ENCODE peak calls at places on chromosomes 3 and 15, in eight cellular contexts. H is kidney, Y is right atrium auricular region, A is AG04450, R is tibial artery, G is neural progenitor cell, X is adrenal gland, B is Panc1. P is an unnamed sample. For H3K9me3, the result is how much of the 10 kb centered on the place peaks cover.

GRCh38 chr3:31877559-31877958 is 103.5 kb downstream of the OSBPL10 start:
- DNase-seq in H (no peak), Y (no peak), A (no peak), R (no peak), G (no peak), X (no peak), B (no peak), P (no peak)

GRCh38 chr3:61857297-61857696 is 295.9 kb downstream of the PTPRG start:
- DNase-seq in H (no peak), Y (no peak), A (no peak), R (no peak), G (no peak), X (no peak), B (no peak), P (no peak)

GRCh38 chr15:80588801-80589200 is 106.3 kb upstream of the ABHD17C start:
- DNase-seq in H (no peak), Y (no peak), A (peak), R (no peak), G (no peak), X (no peak), B (peak), P (no peak)

GRCh38 chr3:42936157-42936981 is 30.4 kb downstream of the ZNF662 start:
- DNase-seq in H (peak), Y (no peak), A (peak), R (peak), G (no peak), X (peak), B (no peak), P (no peak)

GRCh38 chr15:73809728-73810501 is 56.8 kb upstream of the INSYN1 start:
- DNase-seq in H (no peak), Y (peak), A (no peak), R (no peak), G (no peak), X (no peak), B (no peak), P (no peak)

GRCh38 chr3:21417991-21418390 is 333.0 kb downstream of the ZNF385D start:
- DNase-seq in H (no peak), Y (no peak), A (no peak), R (no peak), G (no peak), X (no peak), B (no peak), P (no peak)

GRCh38 chr3:69088033-69088432 is 3.3 kb downstream of the ARL6IP5 start:
- DNase-seq in H (no peak), Y (no peak), A (no peak), R (no peak), G (no peak), X (no peak), B (no peak), P (no peak)

GRCh38 chr15:49847937-49848823 is 227.3 kb downstream of the DTWD1 start:
- DNase-seq in H (no peak), Y (no peak), A (peak), R (no peak), G (no peak), X (no peak), B (peak), P (no peak)

GRCh38 chr3:65996605-65997004 is 42.1 kb downstream of the MAGI1 start:
- DNase-seq in H (no peak), Y (no peak), A (no peak), R (no peak), G (no peak), X (no peak), B (no peak), P (no peak)

GRCh38 chr3:52636673-52637072 is 49.0 kb downstream of the PBRM1 start:
- DNase-seq in H (no peak), Y (no peak), A (no peak), R (no peak), G (no peak), X (no peak), B (no peak), P (no peak)

GRCh38 chr3:119726909-119727308 is 24.1 kb downstream of the CFAP91 start:
- DNase-seq in H (no peak), Y (no peak), A (no peak), R (no peak), G (no peak), X (no peak), B (no peak), P (no peak)

GRCh38 chr3:141419946-141420345 is 51.6 kb downstream of the ZBTB38 start:
- DNase-seq in H (no peak), Y (no peak), A (no peak), R (no peak), G (no peak), X (no peak), B (no peak), P (no peak)

GRCh38 chr3:180416111-180416541 is 185.8 kb upstream of the TTC14 start:
- DNase-seq in H (no peak), Y (no peak), A (no peak), R (no peak), G (no peak), X (no peak), B (peak), P (no peak)

GRCh38 chr15:88688394-88688933 is 49.6 kb downstream of the ISG20 start:
- DNase-seq in H (no peak), Y (no peak), A (no peak), R (no peak), G (no peak), X (no peak), B (no peak), P (no peak)

GRCh38 chr15:48406240-48406891 is 75.1 kb downstream of the DUT start:
- DNase-seq in H (no peak), Y (no peak), A (no peak), R (no peak), G (no peak), X (peak), B (no peak), P (no peak)

GRCh38 chr15:73362900-73363299 is 5.9 kb downstream of the HCN4 start:
- DNase-seq in H (no peak), Y (no peak), A (no peak), R (no peak), G (no peak), X (no peak), B (no peak), P (no peak)

GRCh38 chr3:81735334-81735733 is 26.1 kb downstream of the GBE1 start:
- DNase-seq in H (no peak), Y (no peak), A (no peak), R (no peak), G (no peak), X (no peak), B (no peak), P (no peak)

GRCh38 chr15:100863406-100864198 is 16.0 kb upstream of the ALDH1A3 start:
- DNase-seq in H (peak), Y (peak), A (peak), R (no peak), G (no peak), X (no peak), B (no peak), P (no peak)

GRCh38 chr3:100107227-100107626 is 7.1 kb downstream of the FILIP1L start:
- DNase-seq in H (no peak), Y (no peak), A (no peak), R (no peak), G (no peak), X (no peak), B (no peak), P (no peak)
- H3K4me3 ChIP-seq in H (no peak), Y (no peak), A (no peak), R (no peak), G (no peak), X (no peak), B (no peak), P (no peak)

GRCh38 chr15:71820127-71820526 is 9.8 kb downstream of the NR2E3 start:
- DNase-seq in H (no peak), Y (no peak), A (no peak), R (no peak), G (no peak), X (no peak), B (no peak), P (no peak)
- H3K9me3 ChIP-seq in H (under half), Y (under half), A (under half), R (under half), G (under half), X (under half), B (under half), P (under half)

DNA sequence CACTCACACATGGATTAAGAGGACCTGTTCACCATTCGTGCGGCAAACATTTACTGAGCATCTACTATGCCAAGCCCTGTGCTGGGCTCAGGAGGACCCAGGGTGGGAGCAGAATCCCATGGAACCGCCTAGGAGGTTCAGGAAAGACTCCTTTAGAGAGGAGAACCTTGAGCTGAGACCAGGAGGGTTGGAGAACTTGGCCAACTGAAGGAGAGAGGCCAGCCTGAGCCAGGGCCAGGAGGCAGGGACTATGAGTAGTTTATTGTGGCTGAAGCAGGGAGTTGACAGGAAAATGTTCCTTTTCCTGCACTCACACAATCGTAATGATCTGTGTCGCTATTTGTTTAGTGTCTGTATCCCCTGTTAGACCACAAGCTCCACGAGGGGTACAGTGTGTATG is 71.3 kb downstream of the SLC30A4 start:
- DNase-seq in H (no peak), Y (no peak), A (no peak), R (no peak), G (no peak), X (no peak), B (no peak), P (no peak)
- H3K4me3 ChIP-seq in H (no peak), Y (no peak), A (no peak), R (no peak), G (no peak), X (no peak), B (no peak), P (no peak)

DNA sequence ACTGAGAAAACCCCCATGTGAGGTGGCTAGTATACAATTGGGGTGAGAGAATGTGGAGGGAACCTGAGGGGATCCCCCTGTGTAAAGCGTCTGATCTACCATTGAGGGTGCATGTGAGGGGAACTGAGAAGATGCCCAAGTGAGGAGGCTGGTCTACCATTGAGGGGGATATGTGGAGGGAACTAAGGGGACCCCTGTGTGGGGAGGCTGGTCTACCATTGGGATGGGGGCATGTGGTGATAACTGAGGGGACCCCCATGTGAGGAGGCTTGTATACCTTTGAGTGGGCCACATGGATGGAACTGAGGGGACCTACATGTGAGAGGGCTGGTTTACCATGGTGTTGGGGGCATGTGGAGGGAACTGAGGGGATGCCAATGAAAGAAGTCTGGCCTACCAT is 160.8 kb downstream of the FBLN2 start:
- DNase-seq in H (peak), Y (peak), A (no peak), R (peak), G (no peak), X (no peak), B (no peak), P (no peak)
- H3K9me3 ChIP-seq in H (under half), Y (under half), A (under half), R (under half), G (under half), X (under half), B (under half), P (under half)

GRCh38 chr15:63041402-63041977 is 1.1 kb upstream of the TPM1 start:
- DNase-seq in H (no peak), Y (no peak), A (no peak), R (no peak), G (peak), X (no peak), B (no peak), P (no peak)
- H3K4me3 ChIP-seq in H (no peak), Y (peak), A (peak), R (peak), G (peak), X (no peak), B (peak), P (peak)

P was measured in tibial nerve.